ENCODE peak calls at places on chromosome 21, in nine cellular contexts. R, V, D, Z, B, S, A, C and M are unnamed samples.

GRCh38 chr21:46065215-46065992 is 32.5 kb upstream of the COL6A2 start:
- DNase-seq in Z (no peak), V (peak), R (no peak), B (peak), S (peak), D (no peak), A (no peak), C (peak), M (no peak)

GRCh38 chr21:45416619-45417018 is 11.7 kb downstream of the COL18A1 start:
- DNase-seq in V (no peak), A (no peak), R (no peak), Z (no peak), S (no peak), B (no peak), C (no peak), D (no peak), M (no peak)

GRCh38 chr21:43374228-43374885 is 52.6 kb downstream of the SIK1 start:
- DNase-seq in A (no peak), R (no peak), B (no peak), D (no peak), V (no peak), Z (no peak), S (no peak), C (no peak), M (no peak)

GRCh38 chr21:17051054-17051453 is 461.8 kb upstream of the CXADR start:
- DNase-seq in S (no peak), A (no peak), D (no peak), B (no peak), C (no peak), V (no peak), R (no peak), Z (no peak), M (no peak)

GRCh38 chr21:44800971-44801467 is 601 bp downstream of the UBE2G2 start:
- DNase-seq in D (peak), C (no peak), S (no peak), A (no peak), Z (peak), B (peak), R (no peak), V (no peak), M (no peak)

GRCh38 chr21:16855164-16855667 is 657.6 kb upstream of the CXADR start:
- DNase-seq in V (no peak), B (no peak), D (no peak), Z (no peak), A (no peak), R (no peak), S (no peak), C (no peak), M (no peak)

GRCh38 chr21:14875704-14876364 is 189.0 kb downstream of the NRIP1 start:
- DNase-seq in C (no peak), D (no peak), V (no peak), R (no peak), A (no peak), B (no peak), Z (no peak), S (peak), M (no peak)

GRCh38 chr21:14989359-14989758 is 75.4 kb downstream of the NRIP1 start:
- DNase-seq in B (peak), V (no peak), D (no peak), C (no peak), R (no peak), A (no peak), S (no peak), Z (no peak), M (no peak)

GRCh38 chr21:43734830-43735229 is 15.9 kb downstream of the PDXK start:
- DNase-seq in Z (no peak), D (no peak), R (no peak), C (peak), A (no peak), B (peak), V (no peak), S (peak), M (no peak)

GRCh38 chr21:22342855-22343254 is 1344.6 kb downstream of the NCAM2 start:
- DNase-seq in C (no peak), S (no peak), V (no peak), D (no peak), R (no peak), Z (no peak), A (no peak), B (no peak), M (no peak)

GRCh38 chr21:45620201-45620600 is 23.3 kb upstream of the PCBP3 start:
- DNase-seq in D (no peak), C (peak), B (no peak), S (no peak), A (no peak), Z (no peak), R (no peak), V (no peak), M (no peak)

GRCh38 chr21:16305686-16306085 is 575.9 kb downstream of the USP25 start:
- DNase-seq in D (no peak), C (no peak), R (no peak), S (no peak), B (peak), Z (no peak), A (no peak), V (no peak), M (no peak)

GRCh38 chr21:45299864-45300785 is 12.4 kb upstream of the POFUT2 start:
- DNase-seq in C (peak), R (no peak), Z (no peak), D (no peak), A (no peak), V (no peak), S (no peak), B (peak), M (no peak)

GRCh38 chr21:36697473-36698159 is 1.3 kb upstream of the SIM2 start:
- DNase-seq in V (no peak), C (peak), A (no peak), Z (no peak), B (no peak), S (no peak), D (no peak), R (peak), M (no peak)

GRCh38 chr21:46650476-46651098 is 15.1 kb downstream of the PRMT2 start:
- DNase-seq in C (no peak), A (no peak), V (no peak), S (no peak), R (no peak), B (no peak), D (no peak), Z (no peak), M (no peak)

GRCh38 chr21:33071878-33072306 is 2.0 kb downstream of the OLIG1 start:
- DNase-seq in S (no peak), A (no peak), V (no peak), Z (no peak), R (peak), C (no peak), D (no peak), B (no peak), M (no peak)

GRCh38 chr21:8991088-8991907 is 1530.1 kb upstream of the TPTE start:
- DNase-seq in R (no peak), B (no peak), D (peak), S (no peak), V (no peak), C (no peak), Z (no peak), A (no peak), M (no peak)

GRCh38 chr21:41547111-41547510 is 39.2 kb upstream of the TMPRSS2 start:
- DNase-seq in Z (no peak), V (no peak), A (no peak), C (no peak), B (no peak), D (no peak), R (no peak), S (no peak), M (no peak)

GRCh38 chr21:15560383-15561056 is 169.3 kb upstream of the USP25 start:
- DNase-seq in V (no peak), Z (no peak), D (no peak), A (no peak), S (no peak), R (no peak), B (no peak), C (no peak), M (no peak)

GRCh38 chr21:45838636-45839035 is 142.9 kb upstream of the COL6A1 start:
- DNase-seq in C (no peak), B (peak), V (no peak), S (no peak), R (no peak), Z (no peak), D (no peak), A (no peak), M (no peak)

GRCh38 chr21:45348591-45349327 is 56.2 kb upstream of the COL18A1 start:
- DNase-seq in C (no peak), A (no peak), B (no peak), S (no peak), D (no peak), V (no peak), Z (no peak), R (no peak), M (no peak)

GRCh38 chr21:45539796-45540600 is 2.2 kb downstream of the SLC19A1 start:
- DNase-seq in C (peak), R (peak), V (no peak), A (no peak), B (no peak), Z (no peak), D (no peak), S (peak), M (no peak)

GRCh38 chr21:14740692-14741091 is 194.6 kb upstream of the SAMSN1 start:
- DNase-seq in D (no peak), V (no peak), R (no peak), B (no peak), S (no peak), Z (no peak), C (no peak), A (no peak), M (no peak)

GRCh38 chr21:42302292-42302650 is 12.9 kb downstream of the TFF3 start:
- DNase-seq in D (no peak), C (no peak), A (no peak), Z (no peak), R (no peak), S (no peak), V (no peak), B (no peak), M (no peak)

GRCh38 chr21:21688877-21689276 is 690.7 kb downstream of the NCAM2 start:
- DNase-seq in C (peak), S (peak), R (peak), B (peak), D (no peak), A (no peak), V (no peak), Z (no peak), M (no peak)

GRCh38 chr21:16079830-16080229 is 350.0 kb downstream of the USP25 start:
- DNase-seq in D (peak), R (no peak), B (peak), V (no peak), Z (no peak), C (no peak), A (no peak), S (no peak), M (no peak)

GRCh38 chr21:44295163-44295601 is 4.7 kb upstream of the PFKL start:
- DNase-seq in V (no peak), Z (no peak), R (no peak), D (no peak), B (no peak), C (no peak), S (no peak), A (no peak), M (no peak)

GRCh38 chr21:15000076-15000475 is 64.7 kb downstream of the NRIP1 start:
- DNase-seq in S (no peak), R (no peak), Z (no peak), V (no peak), C (no peak), A (peak), D (no peak), B (peak), M (no peak)

GRCh38 chr21:28704746-28705145 is 287.9 kb downstream of the LTN1 start:
- DNase-seq in B (peak), S (peak), Z (no peak), V (no peak), A (no peak), R (no peak), D (no peak), C (no peak), M (no peak)

GRCh38 chr21:41369915-41370839 is 8.3 kb downstream of the MX2 start:
- DNase-seq in C (peak), B (no peak), S (no peak), V (no peak), D (no peak), Z (no peak), A (no peak), R (no peak), M (no peak)

GRCh38 chr21:41622831-41623548 is 115.0 kb upstream of the TMPRSS2 start:
- DNase-seq in A (no peak), R (no peak), D (no peak), C (no peak), S (no peak), Z (no peak), B (no peak), V (no peak), M (no peak)

GRCh38 chr21:42429856-42430255 is 26.2 kb downstream of the UBASH3A start:
- DNase-seq in A (no peak), D (no peak), R (peak), S (no peak), B (no peak), V (no peak), C (no peak), Z (no peak), M (no peak)

GRCh38 chr21:42440187-42440792 is 36.6 kb downstream of the UBASH3A start:
- DNase-seq in S (no peak), C (no peak), B (no peak), V (no peak), R (no peak), Z (no peak), A (no peak), D (no peak), M (no peak)

GRCh38 chr21:37006521-37007291 is at the start of gene RIPPLY3:
- DNase-seq in Z (no peak), R (peak), D (peak), C (no peak), S (no peak), A (no peak), B (peak), V (no peak), M (no peak)

GRCh38 chr21:41947596-41948403 is 6.0 kb downstream of the C2CD2 start:
- DNase-seq in D (no peak), V (no peak), B (peak), S (peak), R (no peak), C (no peak), Z (no peak), A (no peak), M (no peak)

GRCh38 chr21:31892686-31893085 is 19.9 kb downstream of the HUNK start:
- DNase-seq in D (no peak), B (no peak), R (peak), Z (no peak), C (no peak), A (no peak), V (no peak), S (no peak), M (no peak)
- TF ChIP-seq CTCF in D (no peak), B (no peak), R (no peak), Z (no peak), C (no peak), A (no peak), V (no peak), S (no peak), M (no peak)

GRCh38 chr21:31731112-31731801 is 661 bp downstream of the SCAF4 start:
- DNase-seq in C (peak), A (no peak), Z (no peak), S (peak), R (peak), D (no peak), V (no peak), B (no peak), M (no peak)
- TF ChIP-seq CTCF in C (peak), A (peak), Z (no peak), S (peak), R (no peak), D (no peak), V (no peak), B (no peak), M (peak)

GRCh38 chr21:39788383-39788782 is 43.4 kb downstream of the IGSF5 start:
- DNase-seq in D (peak), A (peak), C (peak), S (peak), V (no peak), Z (peak), B (peak), R (peak), M (peak)
- TF ChIP-seq CTCF in D (peak), A (peak), C (peak), S (peak), V (peak), Z (peak), B (peak), R (peak), M (peak)

GRCh38 chr21:38039841-38040240 is 123.6 kb upstream of the KCNJ6 start:
- DNase-seq in S (no peak), A (no peak), Z (no peak), B (no peak), V (no peak), C (no peak), D (peak), R (no peak), M (no peak)
- TF ChIP-seq CTCF in S (no peak), A (no peak), Z (no peak), B (no peak), V (no peak), C (no peak), D (no peak), R (no peak), M (no peak)

GRCh38 chr21:26169061-26169610 is 1.4 kb downstream of the APP start:
- DNase-seq in C (no peak), D (peak), Z (peak), S (peak), A (no peak), B (peak), R (no peak), V (no peak), M (no peak)
- TF ChIP-seq CTCF in C (peak), D (peak), Z (peak), S (peak), A (peak), B (peak), R (no peak), V (peak), M (peak)

GRCh38 chr21:27426196-27426595 is 459.3 kb upstream of the ADAMTS5 start:
- DNase-seq in A (no peak), D (no peak), V (no peak), B (no peak), C (no peak), R (no peak), Z (no peak), S (no peak), M (no peak)

GRCh38 chr21:27424601-27425000 is 457.7 kb upstream of the ADAMTS5 start:
- DNase-seq in A (no peak), R (no peak), V (no peak), S (no peak), C (no peak), D (no peak), Z (no peak), B (peak), M (no peak)

GRCh38 chr21:27423906-27424595 is 457.2 kb upstream of the ADAMTS5 start:
- DNase-seq in C (no peak), D (no peak), R (no peak), Z (no peak), B (peak), A (no peak), V (no peak), S (no peak), M (no peak)

GRCh38 chr21:27425574-27425973 is 458.7 kb upstream of the ADAMTS5 start:
- DNase-seq in A (no peak), Z (no peak), C (no peak), B (peak), R (no peak), D (no peak), V (no peak), S (no peak), M (peak)

DNA sequence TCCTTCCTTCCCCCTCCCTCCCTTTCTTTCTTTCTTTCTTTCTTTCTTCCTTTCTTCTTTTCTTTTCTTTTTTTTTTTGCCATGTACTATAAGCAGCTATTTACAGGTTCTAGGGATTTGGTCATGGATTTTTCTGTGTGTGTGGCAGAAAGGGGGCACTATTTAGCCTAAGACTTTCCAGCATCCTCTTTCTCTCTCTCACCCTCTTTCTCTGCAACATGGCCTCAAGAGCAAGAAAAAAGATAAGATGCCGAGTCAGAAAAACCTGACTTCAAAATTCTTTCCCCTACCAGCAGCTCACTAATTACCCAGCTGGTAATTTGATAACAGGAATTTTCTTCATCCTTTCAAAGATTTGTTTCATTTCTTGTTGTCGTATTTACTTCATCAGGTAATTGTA is 458.3 kb upstream of the ADAMTS5 start:
- DNase-seq in Z (no peak), R (no peak), A (no peak), V (no peak), S (no peak), B (peak), C (no peak), D (no peak), M (no peak)
- TF ChIP-seq CTCF in Z (no peak), R (no peak), A (no peak), V (no peak), S (no peak), B (no peak), C (no peak), D (no peak), M (peak)

DNA sequence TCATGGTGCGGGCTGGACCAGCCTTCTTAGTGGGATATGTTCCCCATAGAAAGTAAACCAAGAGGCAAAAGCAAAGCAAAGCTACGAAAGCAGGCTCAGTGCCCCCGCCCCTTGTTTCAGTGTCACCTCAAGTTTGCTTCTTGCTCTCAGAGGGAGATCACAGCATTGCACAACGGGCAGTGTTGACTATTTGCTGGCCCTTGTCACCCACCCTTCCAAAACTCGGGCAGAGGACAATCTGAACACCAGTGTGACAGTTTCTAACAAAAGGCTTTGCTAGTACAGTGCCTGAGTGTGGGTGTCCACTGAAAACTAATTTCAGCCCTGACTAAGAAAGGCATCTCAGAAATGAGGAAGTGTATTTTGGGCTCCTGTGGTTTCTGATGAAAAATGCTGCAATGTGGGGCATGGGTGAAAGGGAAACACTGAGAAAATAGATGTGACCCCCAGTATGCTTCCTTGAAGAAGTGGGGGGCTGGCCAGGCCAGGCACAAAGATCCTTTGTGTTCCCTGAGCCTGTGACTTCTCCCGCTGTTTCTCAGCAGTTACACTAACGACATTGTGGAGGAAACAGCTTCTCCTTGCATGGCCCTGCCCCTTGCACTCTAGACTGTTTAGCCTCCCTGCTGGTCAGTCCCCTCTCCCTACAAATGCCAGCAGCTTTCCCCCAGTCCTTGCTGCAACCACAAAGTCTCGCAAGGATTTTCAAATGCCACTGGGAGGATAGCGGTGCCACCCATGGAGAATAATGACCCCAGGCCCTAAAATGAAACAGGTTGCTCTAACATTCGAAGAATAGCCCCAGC is 33.3 kb upstream of the KCNE1 start:
- DNase-seq in B (peak), Z (peak), D (peak), C (peak), A (peak), R (no peak), V (no peak), S (no peak), M (no peak)
- TF ChIP-seq CTCF in B (no peak), Z (no peak), D (no peak), C (no peak), A (peak), R (no peak), V (no peak), S (no peak), M (no peak)